ENCODE peak calls at places on chromosomes 16 and 17, in seven cellular contexts. W is uterus, A is lower lobe of right lung, K is pancreas, U is HAP-1, F is mesenchymal stem cell, R is breast epithelium. E is an unnamed sample. For H3K9me3 and H3K4me1, the result is how much of the 10 kb centered on the place peaks cover.

GRCh38 chr17:17837380-17837821 is 615 bp upstream of the SREBF1 start:
- DNase-seq in A (no peak), W (peak), U (no peak), R (no peak), K (peak), F (peak), E (peak)

GRCh38 chr16:50505714-50506542 is 42.3 kb upstream of the NKD1 start:
- DNase-seq in U (peak), F (no peak), W (no peak), K (no peak), A (no peak), R (no peak), E (peak)

GRCh38 chr16:80519189-80519588 is 21.6 kb upstream of the DYNLRB2 start:
- DNase-seq in K (no peak), R (no peak), W (no peak), A (no peak), F (no peak), U (no peak), E (no peak)

GRCh38 chr17:74446551-74447500 is 14.9 kb downstream of the GPRC5C start:
- DNase-seq in A (peak), K (peak), R (peak), U (no peak), F (no peak), W (peak), E (peak)

GRCh38 chr17:76497979-76498885 is 3.0 kb downstream of the RHBDF2 start:
- DNase-seq in R (peak), K (peak), U (no peak), F (peak), A (peak), W (peak), E (peak)

GRCh38 chr16:64589836-64590235 is 532.0 kb downstream of the CDH11 start:
- DNase-seq in F (peak), W (no peak), R (no peak), K (no peak), A (no peak), U (no peak), E (no peak)

GRCh38 chr17:40912506-40913220 is 24.8 kb downstream of the KRT23 start:
- DNase-seq in A (no peak), F (no peak), U (no peak), W (no peak), R (no peak), K (no peak), E (no peak)

GRCh38 chr17:6523809-6524355 is 32.5 kb downstream of the PITPNM3 start:
- DNase-seq in R (no peak), F (no peak), W (no peak), U (no peak), K (no peak), A (no peak), E (no peak)

GRCh38 chr17:74759941-74760340 is 11.5 kb downstream of the NHERF1 start:
- DNase-seq in K (no peak), W (no peak), F (no peak), U (peak), A (peak), R (peak), E (no peak)

GRCh38 chr17:67488161-67488560 is 111.1 kb downstream of the PITPNC1 start:
- DNase-seq in F (no peak), R (no peak), K (no peak), W (no peak), U (no peak), A (no peak), E (no peak)

GRCh38 chr16:72467157-72467759 is 295.3 kb upstream of the PMFBP1 start:
- DNase-seq in F (peak), A (no peak), W (no peak), K (no peak), U (peak), R (no peak), E (no peak)

GRCh38 chr17:2087597-2088211 is 32.8 kb downstream of the HIC1 start:
- DNase-seq in U (no peak), F (peak), K (no peak), W (peak), A (peak), R (no peak), E (no peak)

GRCh38 chr16:54540525-54541180 is 254.1 kb upstream of the IRX3 start:
- DNase-seq in R (peak), F (no peak), W (no peak), A (peak), K (peak), U (no peak), E (no peak)

GRCh38 chr16:79278506-79278905 is 322.0 kb downstream of the MAF start:
- DNase-seq in U (no peak), R (no peak), K (no peak), F (no peak), W (no peak), A (no peak), E (no peak)

GRCh38 chr16:67021321-67021720 is 7.6 kb upstream of the CBFB start:
- DNase-seq in U (no peak), K (peak), R (no peak), A (no peak), W (no peak), F (no peak), E (no peak)

GRCh38 chr16:89506113-89506504 is 2.1 kb upstream of the SPG7 start:
- DNase-seq in A (no peak), U (no peak), R (no peak), W (no peak), F (no peak), K (no peak), E (no peak)

GRCh38 chr17:36705651-36706436 is 104.5 kb downstream of the MRM1 start:
- DNase-seq in K (peak), A (no peak), F (peak), R (no peak), W (no peak), U (peak), E (no peak)

GRCh38 chr17:78664476-78665384 is 87.5 kb upstream of the DNAH17 start:
- DNase-seq in K (no peak), R (no peak), A (no peak), W (no peak), U (no peak), F (peak), E (no peak)

GRCh38 chr17:63681530-63681929 is 18.4 kb downstream of the LIMD2 start:
- DNase-seq in W (peak), R (no peak), U (no peak), A (no peak), K (no peak), F (no peak), E (no peak)

GRCh38 chr16:12067714-12068401 is 91.3 kb downstream of the SNX29 start:
- DNase-seq in A (no peak), W (peak), K (peak), F (peak), R (peak), U (peak), E (peak)

GRCh38 chr16:9364721-9365693 is 273.6 kb downstream of the HAPSTR1 start:
- DNase-seq in A (peak), K (peak), R (peak), W (peak), U (no peak), F (no peak), E (peak)

GRCh38 chr16:79463839-79464238 is 136.7 kb downstream of the MAF start:
- DNase-seq in U (no peak), K (no peak), F (no peak), W (no peak), R (no peak), A (no peak), E (no peak)

GRCh38 chr16:88977845-88978607 is 1.0 kb upstream of the CBFA2T3 start:
- DNase-seq in W (no peak), F (no peak), U (no peak), K (no peak), R (no peak), A (no peak), E (no peak)

GRCh38 chr17:60164697-60165096 is 14.9 kb downstream of the CA4 start:
- DNase-seq in F (no peak), R (no peak), K (no peak), A (no peak), U (no peak), W (no peak), E (no peak)

GRCh38 chr17:70629902-70630301 is 460.6 kb downstream of the KCNJ2 start:
- DNase-seq in A (no peak), R (no peak), W (no peak), F (no peak), K (no peak), U (no peak), E (no peak)

GRCh38 chr17:19645608-19646250 is 2.8 kb upstream of the ALDH3A2 start:
- DNase-seq in F (peak), W (no peak), K (no peak), A (peak), U (no peak), R (no peak), E (no peak)

GRCh38 chr16:77758046-77758445 is 30.3 kb upstream of the VAT1L start:
- DNase-seq in K (no peak), F (no peak), U (no peak), R (no peak), A (no peak), W (no peak), E (no peak)

GRCh38 chr17:12928736-12929135 is 89.1 kb downstream of the ELAC2 start:
- DNase-seq in A (no peak), R (no peak), F (no peak), W (no peak), U (no peak), K (no peak), E (no peak)

GRCh38 chr17:78365561-78366108 is 5.8 kb upstream of the SOCS3 start:
- DNase-seq in W (no peak), K (no peak), A (no peak), U (peak), F (peak), R (no peak), E (no peak)

GRCh38 chr17:34499576-34499975 is 79.8 kb upstream of the TMEM132E start:
- DNase-seq in F (no peak), A (no peak), R (no peak), K (no peak), U (no peak), W (no peak), E (no peak)

GRCh38 chr17:73855933-73856332 is 211.7 kb upstream of the SDK2 start:
- DNase-seq in F (no peak), U (no peak), R (no peak), K (no peak), A (no peak), W (no peak), E (no peak)

GRCh38 chr17:40818733-40819527 is 3.5 kb downstream of the KRT10 start:
- DNase-seq in R (peak), F (peak), A (peak), W (peak), U (peak), K (peak), E (peak)

GRCh38 chr16:77531741-77532140 is 96.9 kb upstream of the ADAMTS18 start:
- DNase-seq in R (no peak), W (no peak), U (no peak), K (no peak), A (no peak), F (peak), E (no peak)

GRCh38 chr16:1674751-1675664 is 3.1 kb upstream of the JPT2 start:
- DNase-seq in A (no peak), W (no peak), R (no peak), K (no peak), F (peak), U (no peak), E (no peak)

GRCh38 chr16:54159490-54160080 is 127.0 kb downstream of the IRX3 start:
- DNase-seq in A (no peak), F (no peak), W (no peak), U (no peak), R (no peak), K (no peak), E (no peak)

GRCh38 chr17:5184284-5184683 is 7.4 kb downstream of the ZNF594 start:
- DNase-seq in K (no peak), A (no peak), R (no peak), U (no peak), F (no peak), W (no peak), E (no peak)
- H3K9me3 ChIP-seq in K (under half), A (half or more), R (half or more), U (half or more), F (half or more), W (under half), E (under half)

DNA sequence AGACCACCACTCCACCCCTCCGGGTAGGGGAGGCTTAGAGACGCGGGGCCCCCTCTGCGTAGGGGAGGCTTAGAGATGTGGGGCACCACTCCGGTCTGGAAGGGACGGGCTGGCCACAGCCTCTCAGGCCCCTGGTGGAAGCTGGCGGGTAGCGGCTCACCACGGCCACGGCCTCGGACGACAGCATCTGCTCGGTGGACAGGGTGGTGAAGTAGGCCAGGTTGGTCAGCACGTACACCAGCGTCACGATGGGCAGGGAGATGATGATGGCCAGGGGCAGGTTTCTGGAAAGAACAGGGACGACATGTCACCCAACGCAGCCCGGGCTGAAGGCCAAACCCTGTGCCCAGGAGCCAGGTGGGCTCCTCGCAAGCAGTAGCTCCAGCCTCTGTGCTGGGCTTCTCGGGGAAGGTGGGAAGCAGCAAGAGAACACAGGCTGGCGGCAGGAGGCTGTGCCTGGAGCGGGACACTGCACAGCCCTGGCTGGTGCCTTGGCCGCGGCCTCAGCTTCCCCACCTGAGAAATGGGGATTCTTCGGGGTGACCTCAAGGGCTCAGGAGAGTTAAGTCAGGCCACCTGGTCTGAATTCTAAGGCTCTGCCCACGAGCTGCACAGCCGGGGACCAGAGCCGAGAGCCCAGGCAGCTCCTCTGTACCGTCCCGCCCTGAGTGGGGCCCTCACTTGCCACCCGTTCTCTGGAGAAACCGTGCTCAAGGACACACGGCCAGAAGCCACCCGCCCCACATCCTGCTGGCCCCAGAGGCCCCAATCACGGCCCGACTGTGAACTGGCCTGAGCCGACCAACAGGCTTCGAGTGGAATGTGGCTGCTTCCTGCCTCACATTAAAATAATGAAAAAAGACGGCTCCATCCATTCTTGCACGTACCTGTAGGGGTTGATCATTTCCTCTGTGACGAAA is 29.5 kb downstream of the SLC7A5 start:
- DNase-seq in R (no peak), W (no peak), U (no peak), K (no peak), F (no peak), A (no peak), E (no peak)
- H3K4me1 ChIP-seq in R (under half), W (under half), U (under half), K (under half), F (under half), A (under half), E (under half)

DNA sequence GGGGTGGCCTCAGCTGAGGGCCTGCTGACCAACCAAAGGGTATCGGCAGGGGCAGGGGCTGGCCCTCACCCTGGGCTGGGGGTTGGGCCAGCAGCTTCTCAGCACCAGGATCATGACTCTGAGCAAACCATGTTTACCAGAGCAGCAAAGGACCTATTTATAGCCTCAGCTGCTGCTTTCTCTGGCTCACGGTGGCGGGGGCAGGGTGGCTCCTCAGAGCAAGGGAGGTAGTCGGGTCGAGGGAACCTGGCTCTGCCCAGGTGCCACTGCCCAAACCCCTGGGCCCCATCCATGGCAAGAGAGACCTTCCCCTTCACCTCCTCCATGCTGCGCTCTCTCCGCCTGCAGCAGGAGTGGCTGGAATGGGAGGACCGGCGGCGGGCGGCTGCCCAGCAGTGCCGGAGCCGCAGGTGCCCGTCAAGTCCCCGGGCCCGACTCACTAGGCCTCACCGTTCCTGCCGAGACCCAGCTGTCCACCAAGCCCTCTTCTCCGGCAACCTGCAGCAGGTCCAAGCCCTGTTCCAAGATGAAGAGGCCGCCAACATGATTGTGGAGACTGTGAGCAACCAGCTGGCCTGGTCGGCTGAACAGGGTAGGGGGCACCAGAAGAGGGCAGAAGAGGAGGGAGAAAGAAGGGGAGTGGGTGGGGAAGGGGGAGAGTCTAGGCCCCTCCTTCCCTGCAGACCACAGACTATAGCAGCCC is at the start of gene ASB16:
- DNase-seq in F (peak), K (peak), W (peak), U (no peak), R (no peak), A (no peak), E (no peak)
- H3K4me3 ChIP-seq in F (no peak), K (peak), W (peak), U (no peak), R (peak), A (peak), E (peak)

DNA sequence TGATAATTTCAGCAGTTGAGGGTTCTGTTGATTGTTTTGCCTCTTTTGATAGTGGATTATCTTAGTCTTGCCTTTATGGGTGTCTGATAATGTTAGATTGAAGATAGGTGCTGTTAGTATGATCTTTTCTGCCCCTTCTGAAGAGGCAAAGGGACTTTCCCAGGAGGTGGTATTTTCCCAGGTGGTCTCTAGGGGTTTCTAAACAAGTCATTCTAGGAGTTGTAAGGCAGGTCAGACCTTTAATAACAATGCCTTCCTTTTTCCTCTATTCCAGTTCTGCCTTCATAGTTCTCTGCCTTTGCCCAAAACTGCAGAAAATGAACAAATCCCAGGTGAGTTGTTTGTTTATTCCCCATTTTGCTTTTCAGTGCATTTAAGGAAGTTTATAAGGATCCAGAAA is 4.3 kb downstream of the ZFP1 start:
- DNase-seq in F (no peak), W (no peak), K (no peak), U (no peak), A (no peak), R (no peak), E (no peak)
- H3K9me3 ChIP-seq in F (half or more), W (under half), K (under half), U (under half), A (under half), R (under half), E (under half)

GRCh38 chr16:84499638-84500037 is 4.8 kb downstream of the MEAK7 start:
- DNase-seq in F (no peak), W (no peak), R (no peak), K (no peak), A (no peak), U (no peak), E (no peak)
- H3K4me1 ChIP-seq in F (under half), W (under half), R (under half), K (under half), A (under half), U (under half), E (under half)

DNA sequence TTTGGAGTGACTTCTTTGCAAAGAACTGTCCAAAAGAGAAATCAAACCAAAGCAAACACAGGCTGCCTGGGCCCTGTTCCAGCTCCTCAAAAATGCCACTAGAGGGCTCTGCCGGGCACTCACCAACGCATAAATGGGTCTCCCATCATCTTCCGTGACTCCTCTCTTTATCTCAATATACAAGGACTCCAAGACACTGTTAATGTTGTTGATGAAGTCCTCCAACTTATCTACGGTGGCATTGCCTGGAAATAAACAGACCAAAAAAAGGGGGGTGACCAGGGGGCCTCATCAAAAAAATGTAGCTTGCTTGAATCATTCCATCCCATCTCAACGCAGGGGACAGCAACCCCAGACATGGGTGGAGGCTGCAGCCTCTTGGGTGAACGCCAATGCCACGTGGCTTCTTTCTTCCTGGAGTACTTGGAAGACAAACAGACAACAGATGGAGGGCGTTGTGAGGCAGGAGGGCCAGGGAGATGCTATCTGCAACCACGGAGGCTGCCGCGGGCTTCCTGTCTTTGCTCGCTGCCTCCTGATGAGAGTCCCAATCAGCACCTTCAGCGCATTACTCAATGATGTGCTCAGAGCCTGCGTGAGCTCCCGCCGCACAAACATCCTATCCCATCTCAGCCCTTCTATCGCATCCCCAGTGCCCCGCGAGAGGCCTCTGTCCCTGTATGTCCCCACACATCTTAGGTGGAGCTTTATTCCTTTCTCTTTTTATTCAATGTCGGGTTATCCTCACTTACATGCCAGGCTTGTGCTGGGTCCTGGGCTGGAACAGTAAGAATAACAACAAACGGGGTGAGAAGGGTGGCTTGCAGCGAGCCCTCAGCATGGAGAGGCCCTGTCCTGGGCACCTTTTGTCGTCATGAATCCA is 32.0 kb downstream of the KDM8 start:
- DNase-seq in K (peak), R (peak), W (peak), U (peak), F (peak), A (peak), E (peak)
- H3K4me3 ChIP-seq in K (no peak), R (no peak), W (no peak), U (no peak), F (no peak), A (peak), E (no peak)

GRCh38 chr17:80653856-80654255 is 109.2 kb downstream of the RPTOR start:
- DNase-seq in R (no peak), U (no peak), A (no peak), W (no peak), K (no peak), F (no peak), E (no peak)
- H3K9me3 ChIP-seq in R (under half), U (under half), A (under half), W (under half), K (under half), F (under half), E (under half)

E was measured in right atrium auricular region.